ENCODE peak calls at places on chromosomes 2 and 18, in eight cellular contexts. N is K562, B is A549, M is ovary, O is tibial nerve, L is HepG2, D is transverse colon, P is H1. J is an unnamed sample.

GRCh38 chr18:32770651-32771168 is 2.1 kb downstream of the KLHL14 start:
- DNase-seq in N (no peak), B (no peak), M (no peak), O (no peak), L (no peak), D (no peak), P (peak; percentile 68), J (no peak)

GRCh38 chr18:58054041-58054733 is 10.2 kb downstream of the NEDD4L start:
- DNase-seq in N (peak; percentile 45), B (peak; percentile 26), M (no peak), O (no peak), L (peak; percentile 76), D (no peak), P (no peak), J (no peak)

GRCh38 chr2:219689676-219690628 is 62.5 kb downstream of the SLC4A3 start:
- DNase-seq in N (peak; percentile 79), B (peak; percentile 58), M (peak; percentile 74), O (no peak), L (peak; percentile 51), D (peak; percentile 29), P (peak; percentile 66), J (no peak)

GRCh38 chr2:31013311-31013710 is 124.9 kb downstream of the GALNT14 start:
- DNase-seq in N (no peak), B (no peak), M (no peak), O (no peak), L (no peak), D (no peak), P (no peak), J (no peak)

GRCh38 chr2:193462411-193462810 is 1267.7 kb upstream of the TMEFF2 start:
- DNase-seq in N (no peak), B (no peak), M (no peak), O (no peak), L (no peak), D (no peak), P (no peak), J (no peak)

GRCh38 chr18:13240060-13240725 is 21.6 kb downstream of the LDLRAD4 start:
- DNase-seq in N (no peak), B (no peak), M (no peak), O (no peak), L (no peak), D (no peak), P (no peak), J (peak; percentile 47)

GRCh38 chr18:56127322-56128099 is 510.9 kb downstream of the TXNL1 start:
- DNase-seq in N (no peak), B (no peak), M (no peak), O (no peak), L (no peak), D (no peak), P (no peak), J (no peak)

GRCh38 chr18:73756256-73757091 is 391.2 kb downstream of the FBXO15 start:
- DNase-seq in N (no peak), B (peak; percentile 61), M (no peak), O (no peak), L (no peak), D (no peak), P (no peak), J (no peak)

GRCh38 chr18:8367217-8367988 is 241.8 kb upstream of the RAB12 start:
- DNase-seq in N (peak; percentile 41), B (peak; percentile 7), M (peak; percentile 48), O (no peak), L (no peak), D (peak; percentile 31), P (peak; percentile 83), J (no peak)

GRCh38 chr2:3126171-3126685 is 251.4 kb downstream of the EIPR1 start:
- DNase-seq in N (no peak), B (no peak), M (no peak), O (no peak), L (no peak), D (no peak), P (no peak), J (peak; percentile 69)

GRCh38 chr2:15993232-15993610 is 52.9 kb downstream of the MYCN start:
- DNase-seq in N (no peak), B (no peak), M (no peak), O (no peak), L (no peak), D (no peak), P (no peak), J (no peak)

GRCh38 chr2:108215794-108216211 is 24.0 kb upstream of the SULT1C3 start:
- DNase-seq in N (peak; percentile 13), B (peak; percentile 71), M (no peak), O (no peak), L (peak; percentile 55), D (peak; percentile 27), P (no peak), J (no peak)
- TF ChIP-seq EP300 in N (no peak), B (no peak), M (no peak), O (no peak), L (no peak), D (no peak), P (no peak), J (no peak)

GRCh38 chr18:14769381-14769780 is 21.4 kb downstream of the ANKRD30B start:
- DNase-seq in N (no peak), B (no peak), M (no peak), O (no peak), L (no peak), D (no peak), P (no peak), J (no peak)

GRCh38 chr18:14767474-14767873 is 19.5 kb downstream of the ANKRD30B start:
- DNase-seq in N (no peak), B (no peak), M (no peak), O (no peak), L (no peak), D (no peak), P (no peak), J (no peak)

DNA sequence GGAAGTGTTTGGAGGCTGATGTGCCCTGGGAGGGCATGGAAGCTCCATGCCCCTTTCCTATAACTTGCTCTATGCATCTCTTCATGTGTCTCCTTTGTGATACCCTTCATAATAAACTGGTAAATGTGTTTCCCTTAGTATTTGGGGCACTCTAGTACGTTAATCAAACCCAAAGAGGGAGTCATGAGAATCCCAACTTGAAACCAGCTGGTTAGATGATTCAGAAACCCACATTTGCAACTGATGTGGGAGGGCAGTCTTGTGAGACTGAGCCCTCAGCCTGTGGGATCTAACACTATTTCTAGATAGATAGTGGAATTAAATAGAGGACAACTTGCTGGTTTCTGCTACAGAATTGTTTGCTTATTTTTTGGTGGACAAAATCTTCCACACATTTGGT is 20.3 kb downstream of the ANKRD30B start:
- DNase-seq in N (no peak), B (no peak), M (no peak), O (no peak), L (no peak), D (no peak), P (no peak), J (no peak)
- H3K9me3 ChIP-seq in N (no peaks in the 10 kb centered on the region), B (no peaks in the 10 kb centered on the region), M (no peaks in the 10 kb centered on the region), O (no peaks in the 10 kb centered on the region), L (no peaks in the 10 kb centered on the region), D (no peaks in the 10 kb centered on the region), P (peaks cover 43% of the 10 kb centered on the region), J (no peaks in the 10 kb centered on the region)

GRCh38 chr2:201152999-201153398 is 29.9 kb upstream of the CASP10 start:
- DNase-seq in N (no peak), B (no peak), M (no peak), O (no peak), L (no peak), D (no peak), P (no peak), J (no peak)

GRCh38 chr2:201152517-201152916 is 30.4 kb upstream of the CASP10 start:
- DNase-seq in N (no peak), B (no peak), M (no peak), O (no peak), L (no peak), D (no peak), P (no peak), J (no peak)

GRCh38 chr2:201150454-201151020 is 32.4 kb upstream of the CASP10 start:
- DNase-seq in N (peak; percentile 67), B (no peak), M (no peak), O (no peak), L (no peak), D (no peak), P (no peak), J (no peak)

GRCh38 chr2:201149064-201149820 is 33.3 kb downstream of the CFLAR start:
- DNase-seq in N (no peak), B (peak; percentile 92), M (no peak), O (no peak), L (peak; percentile 97), D (no peak), P (no peak), J (no peak)

DNA sequence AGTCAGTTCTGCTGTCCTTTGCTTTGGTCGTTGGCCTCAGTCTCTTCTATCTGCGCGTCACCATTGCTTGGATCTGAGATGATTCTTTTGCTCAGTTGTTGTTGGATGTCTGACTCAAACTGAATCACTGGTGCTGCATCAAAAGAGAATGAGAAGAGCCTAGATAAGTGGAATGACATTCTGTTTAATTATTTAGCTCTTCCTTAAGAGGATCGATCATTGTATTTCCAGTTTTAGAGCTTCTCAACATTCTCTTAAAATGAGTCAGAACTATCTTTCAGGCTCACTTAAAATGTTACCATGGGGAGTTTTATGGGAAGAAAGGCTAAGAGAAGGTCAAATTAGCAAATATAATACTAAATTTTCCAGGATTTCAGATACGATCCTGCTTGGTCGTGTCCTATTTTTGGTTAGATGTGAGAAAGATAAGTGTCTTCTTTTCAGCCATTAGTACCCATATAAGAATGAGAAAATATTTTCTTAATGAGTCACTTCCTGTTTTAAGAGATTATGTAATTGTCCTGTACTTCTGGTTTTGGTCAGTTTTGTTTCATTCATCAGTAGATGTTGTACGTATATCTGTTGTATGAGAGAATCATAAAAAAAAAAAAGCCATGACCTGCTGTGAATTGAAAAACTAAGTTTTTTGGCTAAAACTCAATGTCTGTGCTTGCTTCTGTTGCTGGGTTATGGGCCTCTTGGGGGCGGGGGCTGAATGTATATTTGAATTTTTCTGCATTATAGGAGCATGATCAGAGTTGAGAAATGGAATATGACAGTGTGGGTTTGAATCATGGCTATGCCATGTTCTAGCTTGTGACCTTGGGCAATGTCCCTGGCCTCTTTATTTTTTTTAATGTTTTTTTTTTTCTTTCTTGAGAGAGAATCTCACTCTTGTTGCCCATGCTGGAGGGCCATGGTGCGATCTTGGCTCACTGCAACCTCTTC is 31.5 kb upstream of the CASP10 start:
- DNase-seq in N (no peak), B (peak; percentile 85), M (no peak), O (no peak), L (peak; percentile 39), D (no peak), P (no peak), J (no peak)
- H3K4me1 ChIP-seq in N (peaks cover 2% of the 10 kb centered on the region), B (peaks cover 59% of the 10 kb centered on the region), M (peaks cover 2% of the 10 kb centered on the region), O (no peaks in the 10 kb centered on the region), L (peaks cover 39% of the 10 kb centered on the region), D (peaks cover 44% of the 10 kb centered on the region), P (no peaks in the 10 kb centered on the region), J (peaks cover 15% of the 10 kb centered on the region)

DNA sequence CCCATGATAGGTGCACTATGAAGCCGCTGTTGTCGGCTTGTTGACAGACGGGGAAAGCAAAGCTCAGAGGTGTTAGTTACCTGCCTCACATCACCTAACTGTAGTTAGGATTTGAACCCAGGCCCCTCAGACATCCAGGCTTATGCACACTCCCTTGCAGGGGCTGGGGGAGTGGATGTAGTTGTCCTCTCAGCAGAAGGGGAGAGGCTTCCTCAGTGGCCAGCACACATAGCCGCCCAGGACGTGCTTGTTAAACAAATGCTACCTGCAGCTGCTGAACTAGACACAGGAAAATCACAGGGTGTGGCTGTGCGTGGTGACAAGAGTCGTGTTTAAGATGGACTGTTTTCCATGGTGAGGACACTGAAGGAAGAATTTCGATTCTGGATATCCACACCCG is 39.2 kb downstream of the GREB1 start:
- DNase-seq in N (no peak), B (no peak), M (peak; percentile 23), O (no peak), L (no peak), D (no peak), P (no peak), J (no peak)
- TF ChIP-seq EP300 in N (no peak), B (no peak), M (no peak), O (no peak), L (no peak), D (no peak), P (no peak), J (no peak)

GRCh38 chr18:79903787-79904356 is 47.6 kb downstream of the SLC66A2 start:
- DNase-seq in N (no peak), B (no peak), M (no peak), O (no peak), L (no peak), D (peak; percentile 3), P (no peak), J (peak; percentile 59)
- H3K9me3 ChIP-seq in N (peaks cover 2% of the 10 kb centered on the region), B (peaks cover under 1% of the 10 kb centered on the region), M (no peaks in the 10 kb centered on the region), O (no peaks in the 10 kb centered on the region), L (no peaks in the 10 kb centered on the region), D (peaks cover 5% of the 10 kb centered on the region), P (peaks cover 52% of the 10 kb centered on the region), J (peaks cover 8% of the 10 kb centered on the region)

J was measured in suprapubic skin.